ENCODE peak calls at places on chromosome 3, in seven cellular contexts. P is HCT116, F is astrocyte of the cerebellum, E is nephron progenitor cell, U is AG09319, R is fibroblast of lung, W is HFFc6. M is an unnamed sample.

GRCh38 chr3:26058774-26059455 is 269.0 kb downstream of the OXSM start:
- DNase-seq in W (no peak), U (no peak), R (no peak), P (no peak), E (no peak), F (no peak), M (no peak)

GRCh38 chr3:46858996-46859710 is 4.1 kb downstream of the MYL3 start:
- DNase-seq in R (no peak), W (no peak), P (no peak), F (no peak), U (no peak), E (peak; percentile 18), M (no peak)

GRCh38 chr3:105255351-105255750 is 111.4 kb upstream of the ALCAM start:
- DNase-seq in W (no peak), U (no peak), P (no peak), E (no peak), F (no peak), R (no peak), M (no peak)

GRCh38 chr3:149332227-149332765 is 1.1 kb downstream of the TM4SF18 start:
- DNase-seq in E (no peak), P (no peak), R (peak; percentile 42), F (no peak), W (no peak), U (no peak), M (no peak)

GRCh38 chr3:66199089-66199473 is 21.7 kb upstream of the SLC25A26 start:
- DNase-seq in P (no peak), U (no peak), F (no peak), E (no peak), W (no peak), R (no peak), M (no peak)

GRCh38 chr3:70526966-70527515 is 214.6 kb upstream of the MDFIC2 start:
- DNase-seq in R (no peak), P (no peak), E (no peak), F (no peak), U (no peak), W (no peak), M (no peak)

GRCh38 chr3:174810256-174810655 is 48.9 kb upstream of the NAALADL2 start:
- DNase-seq in W (no peak), F (no peak), P (no peak), E (no peak), R (no peak), U (no peak), M (no peak)

GRCh38 chr3:36992806-36993325 is at the start of gene EPM2AIP1:
- DNase-seq in R (no peak), F (no peak), U (no peak), E (peak; percentile 80), P (no peak), W (no peak), M (no peak)

GRCh38 chr3:4720316-4721075 is 227.3 kb downstream of the ITPR1 start:
- DNase-seq in U (peak; percentile 72), R (peak; percentile 64), F (peak; percentile 82), P (peak; percentile 60), E (no peak), W (peak; percentile 55), M (no peak)

GRCh38 chr3:60036803-60037202 is 987.0 kb upstream of the CFAP20DC start:
- DNase-seq in U (no peak), E (no peak), R (no peak), F (no peak), W (no peak), P (no peak), M (no peak)

GRCh38 chr3:158809642-158810041 is 7.8 kb downstream of the MFSD1 start:
- DNase-seq in U (no peak), E (no peak), F (no peak), R (no peak), W (no peak), P (no peak), M (no peak)

GRCh38 chr3:102530443-102531195 is 95.8 kb downstream of the ZPLD1 start:
- DNase-seq in W (peak; percentile 12), P (no peak), R (peak; percentile 36), E (no peak), U (no peak), F (no peak), M (no peak)

GRCh38 chr3:71099997-71100719 is 483.4 kb downstream of the FOXP1 start:
- DNase-seq in W (no peak), E (no peak), F (no peak), P (no peak), R (no peak), U (no peak), M (no peak)

GRCh38 chr3:30553641-30554316 is 52.6 kb upstream of the TGFBR2 start:
- DNase-seq in F (no peak), R (no peak), U (no peak), P (no peak), E (no peak), W (peak; percentile 58), M (no peak)

GRCh38 chr3:20975221-20975620 is 775.8 kb downstream of the ZNF385D start:
- DNase-seq in F (no peak), W (no peak), U (no peak), P (no peak), R (no peak), E (no peak), M (no peak)

GRCh38 chr3:185658943-185659342 is 72.8 kb downstream of the SENP2 start:
- DNase-seq in F (no peak), U (no peak), E (no peak), R (no peak), W (no peak), P (no peak), M (no peak)

GRCh38 chr3:190227064-190227463 is 95.2 kb downstream of the CLDN1 start:
- DNase-seq in R (no peak), P (no peak), W (no peak), U (no peak), E (no peak), F (no peak), M (no peak)

GRCh38 chr3:190222360-190222759 is 99.9 kb downstream of the CLDN1 start:
- DNase-seq in R (no peak), W (no peak), E (no peak), P (no peak), U (no peak), F (no peak), M (no peak)

GRCh38 chr3:190222916-190223315 is 99.3 kb downstream of the CLDN1 start:
- DNase-seq in W (no peak), R (no peak), F (no peak), E (no peak), P (no peak), U (no peak), M (no peak)

GRCh38 chr3:190224466-190225185 is 97.6 kb downstream of the CLDN1 start:
- DNase-seq in U (no peak), E (no peak), W (no peak), P (no peak), F (no peak), R (no peak), M (no peak)

GRCh38 chr3:190225186-190225692 is 97.0 kb downstream of the CLDN1 start:
- DNase-seq in R (peak; percentile 57), U (peak; percentile 7), F (no peak), P (peak; percentile 10), E (no peak), W (peak; percentile 39), M (no peak)
- TF ChIP-seq CTCF in R (peak; percentile 43), U (peak; percentile 49), F (peak; percentile 47), P (peak; percentile 55), E (peak; percentile 36), W (peak; percentile 80), M (peak; percentile 69)

DNA sequence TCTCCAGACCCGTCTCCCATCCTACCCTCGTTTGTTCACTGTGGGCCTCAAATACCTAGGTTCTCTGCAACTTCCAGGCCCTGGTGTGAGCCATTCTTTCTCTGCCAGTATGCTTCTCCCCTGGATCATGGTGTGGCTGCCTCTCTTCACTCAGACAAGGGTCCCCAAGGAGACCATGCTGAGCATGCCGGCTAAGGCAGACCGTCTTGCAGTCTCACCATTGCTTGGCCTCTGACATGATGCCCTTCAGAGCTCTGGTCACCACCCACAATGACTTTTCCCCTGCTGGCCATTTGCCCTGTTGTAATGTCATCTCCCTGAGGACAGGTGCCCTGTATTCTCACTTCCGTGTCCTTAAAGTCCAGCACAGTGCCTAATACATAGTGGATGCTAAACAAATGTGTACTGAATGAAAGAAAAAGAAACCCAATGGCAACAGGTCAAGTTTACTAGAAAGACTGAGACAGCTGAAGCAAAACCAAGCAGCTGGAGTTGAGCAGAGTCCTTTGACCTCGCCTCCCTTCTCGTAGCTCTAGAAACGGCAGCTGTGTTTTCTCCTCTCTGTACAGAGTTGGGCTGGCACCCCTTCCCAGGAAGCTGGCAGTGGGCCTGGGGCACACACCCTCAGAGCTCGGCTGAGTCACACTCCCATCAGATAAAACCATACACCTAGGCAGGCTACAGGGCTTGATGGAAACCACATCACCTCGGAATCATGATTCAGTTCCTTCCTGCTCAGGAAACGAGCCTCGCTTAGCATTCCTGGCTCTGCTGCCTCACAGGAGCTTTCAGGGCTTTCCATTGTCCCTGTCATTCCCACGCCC is 8.6 kb downstream of the TLR9 start:
- DNase-seq in R (peak; percentile 92), E (no peak), W (peak; percentile 66), F (peak; percentile 49), P (peak; percentile 84), U (no peak), M (no peak)
- TF ChIP-seq CTCF in R (no peak), E (no peak), W (no peak), F (no peak), P (no peak), U (no peak), M (no peak)

DNA sequence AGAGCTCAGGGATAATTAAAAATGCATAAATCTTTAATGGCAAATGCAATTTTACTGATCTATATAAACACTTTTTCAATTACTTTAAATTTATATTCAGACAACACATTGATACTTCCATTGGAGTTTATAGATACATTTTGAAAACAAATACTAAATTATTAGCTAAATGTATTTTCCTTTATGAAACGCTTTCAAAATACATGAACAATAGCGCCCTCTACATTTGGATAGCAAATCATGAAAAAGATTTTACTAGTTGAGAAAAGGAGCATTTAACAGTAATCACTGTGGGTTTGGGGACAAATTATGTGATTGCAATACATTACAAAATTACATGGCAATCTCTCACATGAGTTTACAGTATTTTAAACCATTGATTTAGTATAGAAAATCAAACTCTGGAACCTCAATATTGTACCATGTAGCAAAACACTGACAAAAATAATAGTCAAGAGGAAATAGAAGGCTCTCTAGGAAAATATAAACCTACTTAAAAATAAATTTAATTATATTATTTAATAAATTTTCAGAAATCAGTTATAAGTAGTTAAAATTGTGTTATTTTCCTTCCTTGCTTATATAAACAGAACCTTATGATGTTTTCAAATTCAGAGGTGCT is 207.9 kb downstream of the ZIC1 start:
- DNase-seq in W (peak; percentile 21), U (no peak), R (peak; percentile 56), E (no peak), P (peak; percentile 12), F (no peak), M (no peak)
- TF ChIP-seq CTCF in W (peak; percentile 84), U (peak; percentile 44), R (no peak), E (peak; percentile 59), P (peak; percentile 44), F (no peak), M (peak; percentile 74)

GRCh38 chr3:140050977-140051957 is 116.3 kb downstream of the CLSTN2 start:
- DNase-seq in P (peak; percentile 21), F (no peak), W (no peak), U (no peak), E (no peak), R (no peak), M (no peak)
- TF ChIP-seq CTCF in P (peak; percentile 50), F (peak; percentile 61), W (no peak), U (peak; percentile 12), E (no peak), R (no peak), M (peak; percentile 35)

M was measured in neural crest cell.